ENCODE peak calls at places on chromosomes 1 and 21, in nine cellular contexts. One of them, this sample, is unnamed.

GRCh38 chr1:228988655-228989054 is 253.4 kb downstream of the RHOU start:
- DNase-seq in DMS153: no peak
- DNase-seq in LHCN-M2: no peak
- DNase-seq in type B pancreatic cell: peak
- DNase-seq in heart right ventricle: no peak
- DNase-seq in NAMALWA: no peak
- DNase-seq in NCI-H1105: no peak
- DNase-seq in stimulated activated naive CD8-positive, alpha-beta T cell treated with anti-CD3 and anti-CD28 coated beads, Interleukin-15, amount 100 ng/mL, for 72 hours: no peak
- DNase-seq in activated effector memory CD4-positive, alpha-beta T cell treated with anti-CD3 and anti-CD28 coated beads, Interleukin-2, amount 50 U/mL, for 16 hours: peak
- DNase-seq in this sample: no peak

GRCh38 chr1:227437495-227438008 is 119.3 kb upstream of the CDC42BPA start:
- DNase-seq in DMS153: peak
- DNase-seq in NCI-H1105: peak
- DNase-seq in activated effector memory CD4-positive, alpha-beta T cell treated with anti-CD3 and anti-CD28 coated beads, Interleukin-2, amount 50 U/mL, for 16 hours: no peak
- DNase-seq in heart right ventricle: no peak
- DNase-seq in type B pancreatic cell: no peak
- DNase-seq in LHCN-M2: peak
- DNase-seq in stimulated activated naive CD8-positive, alpha-beta T cell treated with anti-CD3 and anti-CD28 coated beads, Interleukin-15, amount 100 ng/mL, for 72 hours: no peak
- DNase-seq in NAMALWA: peak
- DNase-seq in this sample: no peak

GRCh38 chr1:118136511-118136937 is 48.5 kb downstream of the SPAG17 start:
- DNase-seq in type B pancreatic cell: no peak
- DNase-seq in heart right ventricle: no peak
- DNase-seq in LHCN-M2: peak
- DNase-seq in stimulated activated naive CD8-positive, alpha-beta T cell treated with anti-CD3 and anti-CD28 coated beads, Interleukin-15, amount 100 ng/mL, for 72 hours: peak
- DNase-seq in NAMALWA: no peak
- DNase-seq in activated effector memory CD4-positive, alpha-beta T cell treated with anti-CD3 and anti-CD28 coated beads, Interleukin-2, amount 50 U/mL, for 16 hours: no peak
- DNase-seq in NCI-H1105: no peak
- DNase-seq in DMS153: no peak
- DNase-seq in this sample: no peak

GRCh38 chr1:199123615-199124014 is 484.8 kb downstream of the PTPRC start:
- DNase-seq in heart right ventricle: no peak
- DNase-seq in NCI-H1105: no peak
- DNase-seq in activated effector memory CD4-positive, alpha-beta T cell treated with anti-CD3 and anti-CD28 coated beads, Interleukin-2, amount 50 U/mL, for 16 hours: no peak
- DNase-seq in LHCN-M2: peak
- DNase-seq in NAMALWA: no peak
- DNase-seq in type B pancreatic cell: no peak
- DNase-seq in DMS153: no peak
- DNase-seq in stimulated activated naive CD8-positive, alpha-beta T cell treated with anti-CD3 and anti-CD28 coated beads, Interleukin-15, amount 100 ng/mL, for 72 hours: no peak
- DNase-seq in this sample: no peak

GRCh38 chr1:114250683-114251572 is 97.3 kb upstream of the SYT6 start:
- DNase-seq in stimulated activated naive CD8-positive, alpha-beta T cell treated with anti-CD3 and anti-CD28 coated beads, Interleukin-15, amount 100 ng/mL, for 72 hours: no peak
- DNase-seq in LHCN-M2: no peak
- DNase-seq in NAMALWA: no peak
- DNase-seq in NCI-H1105: no peak
- DNase-seq in heart right ventricle: peak
- DNase-seq in activated effector memory CD4-positive, alpha-beta T cell treated with anti-CD3 and anti-CD28 coated beads, Interleukin-2, amount 50 U/mL, for 16 hours: no peak
- DNase-seq in type B pancreatic cell: no peak
- DNase-seq in DMS153: no peak
- DNase-seq in this sample: no peak

GRCh38 chr1:75953461-75953860 is 21.3 kb upstream of the ASB17 start:
- DNase-seq in NAMALWA: no peak
- DNase-seq in type B pancreatic cell: no peak
- DNase-seq in stimulated activated naive CD8-positive, alpha-beta T cell treated with anti-CD3 and anti-CD28 coated beads, Interleukin-15, amount 100 ng/mL, for 72 hours: no peak
- DNase-seq in LHCN-M2: no peak
- DNase-seq in heart right ventricle: no peak
- DNase-seq in activated effector memory CD4-positive, alpha-beta T cell treated with anti-CD3 and anti-CD28 coated beads, Interleukin-2, amount 50 U/mL, for 16 hours: no peak
- DNase-seq in DMS153: no peak
- DNase-seq in NCI-H1105: no peak
- DNase-seq in this sample: no peak

GRCh38 chr1:12618661-12619395 is 818 bp upstream of the DHRS3 start:
- DNase-seq in type B pancreatic cell: no peak
- DNase-seq in stimulated activated naive CD8-positive, alpha-beta T cell treated with anti-CD3 and anti-CD28 coated beads, Interleukin-15, amount 100 ng/mL, for 72 hours: peak
- DNase-seq in heart right ventricle: peak
- DNase-seq in DMS153: no peak
- DNase-seq in NCI-H1105: no peak
- DNase-seq in NAMALWA: no peak
- DNase-seq in LHCN-M2: peak
- DNase-seq in activated effector memory CD4-positive, alpha-beta T cell treated with anti-CD3 and anti-CD28 coated beads, Interleukin-2, amount 50 U/mL, for 16 hours: peak
- DNase-seq in this sample: peak

GRCh38 chr1:151165281-151165737 is 393 bp downstream of the LYSMD1 start:
- DNase-seq in DMS153: no peak
- DNase-seq in LHCN-M2: peak
- DNase-seq in activated effector memory CD4-positive, alpha-beta T cell treated with anti-CD3 and anti-CD28 coated beads, Interleukin-2, amount 50 U/mL, for 16 hours: no peak
- DNase-seq in heart right ventricle: peak
- DNase-seq in type B pancreatic cell: no peak
- DNase-seq in NCI-H1105: no peak
- DNase-seq in stimulated activated naive CD8-positive, alpha-beta T cell treated with anti-CD3 and anti-CD28 coated beads, Interleukin-15, amount 100 ng/mL, for 72 hours: no peak
- DNase-seq in NAMALWA: no peak
- DNase-seq in this sample: no peak

GRCh38 chr1:187626056-187626455 is 797.3 kb downstream of the PLA2G4A start:
- DNase-seq in stimulated activated naive CD8-positive, alpha-beta T cell treated with anti-CD3 and anti-CD28 coated beads, Interleukin-15, amount 100 ng/mL, for 72 hours: no peak
- DNase-seq in heart right ventricle: no peak
- DNase-seq in LHCN-M2: no peak
- DNase-seq in NAMALWA: no peak
- DNase-seq in DMS153: peak
- DNase-seq in type B pancreatic cell: no peak
- DNase-seq in activated effector memory CD4-positive, alpha-beta T cell treated with anti-CD3 and anti-CD28 coated beads, Interleukin-2, amount 50 U/mL, for 16 hours: no peak
- DNase-seq in NCI-H1105: no peak
- DNase-seq in this sample: no peak

GRCh38 chr1:88890790-88891317 is 513 bp downstream of the GTF2B start:
- DNase-seq in LHCN-M2: peak
- DNase-seq in type B pancreatic cell: no peak
- DNase-seq in heart right ventricle: no peak
- DNase-seq in NAMALWA: peak
- DNase-seq in activated effector memory CD4-positive, alpha-beta T cell treated with anti-CD3 and anti-CD28 coated beads, Interleukin-2, amount 50 U/mL, for 16 hours: peak
- DNase-seq in NCI-H1105: no peak
- DNase-seq in stimulated activated naive CD8-positive, alpha-beta T cell treated with anti-CD3 and anti-CD28 coated beads, Interleukin-15, amount 100 ng/mL, for 72 hours: no peak
- DNase-seq in DMS153: no peak
- DNase-seq in this sample: peak

GRCh38 chr1:177256153-177256814 is 85.5 kb downstream of the BRINP2 start:
- DNase-seq in heart right ventricle: peak
- DNase-seq in activated effector memory CD4-positive, alpha-beta T cell treated with anti-CD3 and anti-CD28 coated beads, Interleukin-2, amount 50 U/mL, for 16 hours: no peak
- DNase-seq in NAMALWA: peak
- DNase-seq in NCI-H1105: peak
- DNase-seq in DMS153: peak
- DNase-seq in stimulated activated naive CD8-positive, alpha-beta T cell treated with anti-CD3 and anti-CD28 coated beads, Interleukin-15, amount 100 ng/mL, for 72 hours: no peak
- DNase-seq in type B pancreatic cell: no peak
- DNase-seq in LHCN-M2: peak
- DNase-seq in this sample: no peak

GRCh38 chr1:156146006-156146748 is 7.2 kb upstream of the SEMA4A start:
- DNase-seq in heart right ventricle: peak
- DNase-seq in NAMALWA: peak
- DNase-seq in activated effector memory CD4-positive, alpha-beta T cell treated with anti-CD3 and anti-CD28 coated beads, Interleukin-2, amount 50 U/mL, for 16 hours: peak
- DNase-seq in type B pancreatic cell: no peak
- DNase-seq in NCI-H1105: peak
- DNase-seq in LHCN-M2: peak
- DNase-seq in DMS153: peak
- DNase-seq in stimulated activated naive CD8-positive, alpha-beta T cell treated with anti-CD3 and anti-CD28 coated beads, Interleukin-15, amount 100 ng/mL, for 72 hours: peak
- DNase-seq in this sample: no peak

GRCh38 chr1:225875044-225875822 is 6.9 kb downstream of the TMEM63A start:
- DNase-seq in NAMALWA: no peak
- DNase-seq in type B pancreatic cell: no peak
- DNase-seq in activated effector memory CD4-positive, alpha-beta T cell treated with anti-CD3 and anti-CD28 coated beads, Interleukin-2, amount 50 U/mL, for 16 hours: no peak
- DNase-seq in stimulated activated naive CD8-positive, alpha-beta T cell treated with anti-CD3 and anti-CD28 coated beads, Interleukin-15, amount 100 ng/mL, for 72 hours: no peak
- DNase-seq in NCI-H1105: no peak
- DNase-seq in DMS153: peak
- DNase-seq in LHCN-M2: no peak
- DNase-seq in heart right ventricle: no peak
- DNase-seq in this sample: no peak

GRCh38 chr1:90334137-90334536 is 339.2 kb downstream of the ZNF326 start:
- DNase-seq in DMS153: no peak
- DNase-seq in NCI-H1105: no peak
- DNase-seq in heart right ventricle: no peak
- DNase-seq in type B pancreatic cell: no peak
- DNase-seq in stimulated activated naive CD8-positive, alpha-beta T cell treated with anti-CD3 and anti-CD28 coated beads, Interleukin-15, amount 100 ng/mL, for 72 hours: no peak
- DNase-seq in activated effector memory CD4-positive, alpha-beta T cell treated with anti-CD3 and anti-CD28 coated beads, Interleukin-2, amount 50 U/mL, for 16 hours: no peak
- DNase-seq in LHCN-M2: no peak
- DNase-seq in NAMALWA: no peak
- DNase-seq in this sample: no peak

GRCh38 chr1:155286544-155286943 is 9.3 kb downstream of the HCN3 start:
- DNase-seq in type B pancreatic cell: no peak
- DNase-seq in LHCN-M2: no peak
- DNase-seq in NCI-H1105: no peak
- DNase-seq in activated effector memory CD4-positive, alpha-beta T cell treated with anti-CD3 and anti-CD28 coated beads, Interleukin-2, amount 50 U/mL, for 16 hours: no peak
- DNase-seq in heart right ventricle: no peak
- DNase-seq in NAMALWA: no peak
- DNase-seq in stimulated activated naive CD8-positive, alpha-beta T cell treated with anti-CD3 and anti-CD28 coated beads, Interleukin-15, amount 100 ng/mL, for 72 hours: no peak
- DNase-seq in DMS153: no peak
- DNase-seq in this sample: no peak

GRCh38 chr1:55617416-55617980 is 402.3 kb upstream of the USP24 start:
- DNase-seq in LHCN-M2: no peak
- DNase-seq in stimulated activated naive CD8-positive, alpha-beta T cell treated with anti-CD3 and anti-CD28 coated beads, Interleukin-15, amount 100 ng/mL, for 72 hours: no peak
- DNase-seq in heart right ventricle: no peak
- DNase-seq in activated effector memory CD4-positive, alpha-beta T cell treated with anti-CD3 and anti-CD28 coated beads, Interleukin-2, amount 50 U/mL, for 16 hours: no peak
- DNase-seq in type B pancreatic cell: no peak
- DNase-seq in NAMALWA: no peak
- DNase-seq in NCI-H1105: no peak
- DNase-seq in DMS153: no peak
- DNase-seq in this sample: no peak

GRCh38 chr1:246724001-246724724 is at the start of gene SCCPDH:
- DNase-seq in activated effector memory CD4-positive, alpha-beta T cell treated with anti-CD3 and anti-CD28 coated beads, Interleukin-2, amount 50 U/mL, for 16 hours: peak
- DNase-seq in NAMALWA: peak
- DNase-seq in type B pancreatic cell: peak
- DNase-seq in heart right ventricle: peak
- DNase-seq in LHCN-M2: peak
- DNase-seq in NCI-H1105: peak
- DNase-seq in stimulated activated naive CD8-positive, alpha-beta T cell treated with anti-CD3 and anti-CD28 coated beads, Interleukin-15, amount 100 ng/mL, for 72 hours: peak
- DNase-seq in DMS153: peak
- DNase-seq in this sample: peak

GRCh38 chr1:25342846-25343245 is 4.7 kb downstream of the TMEM50A start:
- DNase-seq in LHCN-M2: peak
- DNase-seq in NCI-H1105: no peak
- DNase-seq in activated effector memory CD4-positive, alpha-beta T cell treated with anti-CD3 and anti-CD28 coated beads, Interleukin-2, amount 50 U/mL, for 16 hours: no peak
- DNase-seq in DMS153: no peak
- DNase-seq in NAMALWA: no peak
- DNase-seq in heart right ventricle: no peak
- DNase-seq in type B pancreatic cell: no peak
- DNase-seq in stimulated activated naive CD8-positive, alpha-beta T cell treated with anti-CD3 and anti-CD28 coated beads, Interleukin-15, amount 100 ng/mL, for 72 hours: no peak
- DNase-seq in this sample: no peak

GRCh38 chr1:202671388-202671787 is 38.9 kb downstream of the SYT2 start:
- DNase-seq in activated effector memory CD4-positive, alpha-beta T cell treated with anti-CD3 and anti-CD28 coated beads, Interleukin-2, amount 50 U/mL, for 16 hours: no peak
- DNase-seq in LHCN-M2: no peak
- DNase-seq in NAMALWA: no peak
- DNase-seq in heart right ventricle: no peak
- DNase-seq in DMS153: peak
- DNase-seq in type B pancreatic cell: no peak
- DNase-seq in stimulated activated naive CD8-positive, alpha-beta T cell treated with anti-CD3 and anti-CD28 coated beads, Interleukin-15, amount 100 ng/mL, for 72 hours: no peak
- DNase-seq in NCI-H1105: no peak
- DNase-seq in this sample: no peak

GRCh38 chr1:27145934-27146354 is 9.0 kb downstream of the SLC9A1 start:
- DNase-seq in stimulated activated naive CD8-positive, alpha-beta T cell treated with anti-CD3 and anti-CD28 coated beads, Interleukin-15, amount 100 ng/mL, for 72 hours: no peak
- DNase-seq in NCI-H1105: no peak
- DNase-seq in type B pancreatic cell: no peak
- DNase-seq in DMS153: no peak
- DNase-seq in activated effector memory CD4-positive, alpha-beta T cell treated with anti-CD3 and anti-CD28 coated beads, Interleukin-2, amount 50 U/mL, for 16 hours: no peak
- DNase-seq in LHCN-M2: peak
- DNase-seq in heart right ventricle: no peak
- DNase-seq in NAMALWA: no peak
- DNase-seq in this sample: no peak

GRCh38 chr1:202811296-202812175 is 782 bp downstream of the PCAT6 start:
- DNase-seq in activated effector memory CD4-positive, alpha-beta T cell treated with anti-CD3 and anti-CD28 coated beads, Interleukin-2, amount 50 U/mL, for 16 hours: no peak
- DNase-seq in stimulated activated naive CD8-positive, alpha-beta T cell treated with anti-CD3 and anti-CD28 coated beads, Interleukin-15, amount 100 ng/mL, for 72 hours: peak
- DNase-seq in type B pancreatic cell: no peak
- DNase-seq in NAMALWA: no peak
- DNase-seq in LHCN-M2: no peak
- DNase-seq in heart right ventricle: peak
- DNase-seq in NCI-H1105: peak
- DNase-seq in DMS153: no peak
- DNase-seq in this sample: peak

GRCh38 chr1:148264374-148265276 is 112.5 kb upstream of the NBPF11 start:
- DNase-seq in heart right ventricle: no peak
- DNase-seq in NCI-H1105: no peak
- DNase-seq in activated effector memory CD4-positive, alpha-beta T cell treated with anti-CD3 and anti-CD28 coated beads, Interleukin-2, amount 50 U/mL, for 16 hours: no peak
- DNase-seq in stimulated activated naive CD8-positive, alpha-beta T cell treated with anti-CD3 and anti-CD28 coated beads, Interleukin-15, amount 100 ng/mL, for 72 hours: peak
- DNase-seq in DMS153: no peak
- DNase-seq in type B pancreatic cell: no peak
- DNase-seq in NAMALWA: no peak
- DNase-seq in LHCN-M2: peak
- DNase-seq in this sample: no peak

GRCh38 chr21:32641715-32642698 is 29.8 kb upstream of the CFAP298 start:
- DNase-seq in stimulated activated naive CD8-positive, alpha-beta T cell treated with anti-CD3 and anti-CD28 coated beads, Interleukin-15, amount 100 ng/mL, for 72 hours: no peak
- DNase-seq in type B pancreatic cell: no peak
- DNase-seq in DMS153: no peak
- DNase-seq in NCI-H1105: no peak
- DNase-seq in LHCN-M2: no peak
- DNase-seq in activated effector memory CD4-positive, alpha-beta T cell treated with anti-CD3 and anti-CD28 coated beads, Interleukin-2, amount 50 U/mL, for 16 hours: no peak
- DNase-seq in NAMALWA: no peak
- DNase-seq in heart right ventricle: no peak
- DNase-seq in this sample: no peak

GRCh38 chr1:106986603-106987002 is 69.9 kb upstream of the PRMT6 start:
- DNase-seq in stimulated activated naive CD8-positive, alpha-beta T cell treated with anti-CD3 and anti-CD28 coated beads, Interleukin-15, amount 100 ng/mL, for 72 hours: no peak
- DNase-seq in LHCN-M2: no peak
- DNase-seq in NCI-H1105: no peak
- DNase-seq in heart right ventricle: no peak
- DNase-seq in NAMALWA: no peak
- DNase-seq in activated effector memory CD4-positive, alpha-beta T cell treated with anti-CD3 and anti-CD28 coated beads, Interleukin-2, amount 50 U/mL, for 16 hours: no peak
- DNase-seq in type B pancreatic cell: no peak
- DNase-seq in DMS153: peak
- DNase-seq in this sample: no peak

GRCh38 chr1:26733982-26734381 is 38.2 kb downstream of the ARID1A start:
- DNase-seq in LHCN-M2: peak
- DNase-seq in heart right ventricle: no peak
- DNase-seq in NCI-H1105: no peak
- DNase-seq in DMS153: no peak
- DNase-seq in stimulated activated naive CD8-positive, alpha-beta T cell treated with anti-CD3 and anti-CD28 coated beads, Interleukin-15, amount 100 ng/mL, for 72 hours: peak
- DNase-seq in NAMALWA: no peak
- DNase-seq in type B pancreatic cell: no peak
- DNase-seq in activated effector memory CD4-positive, alpha-beta T cell treated with anti-CD3 and anti-CD28 coated beads, Interleukin-2, amount 50 U/mL, for 16 hours: no peak
- DNase-seq in this sample: no peak

GRCh38 chr1:44660176-44660575 is 14.1 kb downstream of the TMEM53 start:
- DNase-seq in type B pancreatic cell: no peak
- DNase-seq in heart right ventricle: peak
- DNase-seq in LHCN-M2: peak
- DNase-seq in NCI-H1105: peak
- DNase-seq in stimulated activated naive CD8-positive, alpha-beta T cell treated with anti-CD3 and anti-CD28 coated beads, Interleukin-15, amount 100 ng/mL, for 72 hours: no peak
- DNase-seq in DMS153: peak
- DNase-seq in NAMALWA: no peak
- DNase-seq in activated effector memory CD4-positive, alpha-beta T cell treated with anti-CD3 and anti-CD28 coated beads, Interleukin-2, amount 50 U/mL, for 16 hours: no peak
- DNase-seq in this sample: no peak

GRCh38 chr1:156623946-156624813 is 5.0 kb downstream of the HAPLN2 start:
- DNase-seq in heart right ventricle: peak
- DNase-seq in NAMALWA: no peak
- DNase-seq in stimulated activated naive CD8-positive, alpha-beta T cell treated with anti-CD3 and anti-CD28 coated beads, Interleukin-15, amount 100 ng/mL, for 72 hours: peak
- DNase-seq in DMS153: no peak
- DNase-seq in type B pancreatic cell: no peak
- DNase-seq in NCI-H1105: peak
- DNase-seq in activated effector memory CD4-positive, alpha-beta T cell treated with anti-CD3 and anti-CD28 coated beads, Interleukin-2, amount 50 U/mL, for 16 hours: peak
- DNase-seq in LHCN-M2: peak
- DNase-seq in this sample: no peak

GRCh38 chr1:159860456-159860855 is 2.0 kb downstream of the VSIG8 start:
- DNase-seq in LHCN-M2: no peak
- DNase-seq in heart right ventricle: no peak
- DNase-seq in activated effector memory CD4-positive, alpha-beta T cell treated with anti-CD3 and anti-CD28 coated beads, Interleukin-2, amount 50 U/mL, for 16 hours: no peak
- DNase-seq in DMS153: no peak
- DNase-seq in type B pancreatic cell: no peak
- DNase-seq in NCI-H1105: no peak
- DNase-seq in stimulated activated naive CD8-positive, alpha-beta T cell treated with anti-CD3 and anti-CD28 coated beads, Interleukin-15, amount 100 ng/mL, for 72 hours: no peak
- DNase-seq in NAMALWA: no peak
- DNase-seq in this sample: no peak

GRCh38 chr1:7247683-7248401 is 462.6 kb downstream of the CAMTA1 start:
- DNase-seq in NAMALWA: no peak
- DNase-seq in stimulated activated naive CD8-positive, alpha-beta T cell treated with anti-CD3 and anti-CD28 coated beads, Interleukin-15, amount 100 ng/mL, for 72 hours: no peak
- DNase-seq in DMS153: peak
- DNase-seq in type B pancreatic cell: no peak
- DNase-seq in activated effector memory CD4-positive, alpha-beta T cell treated with anti-CD3 and anti-CD28 coated beads, Interleukin-2, amount 50 U/mL, for 16 hours: no peak
- DNase-seq in heart right ventricle: no peak
- DNase-seq in LHCN-M2: no peak
- DNase-seq in NCI-H1105: no peak
- DNase-seq in this sample: no peak

GRCh38 chr1:48581256-48581655 is 109.3 kb upstream of the SPATA6 start:
- DNase-seq in LHCN-M2: no peak
- DNase-seq in NAMALWA: no peak
- DNase-seq in DMS153: no peak
- DNase-seq in activated effector memory CD4-positive, alpha-beta T cell treated with anti-CD3 and anti-CD28 coated beads, Interleukin-2, amount 50 U/mL, for 16 hours: no peak
- DNase-seq in heart right ventricle: no peak
- DNase-seq in stimulated activated naive CD8-positive, alpha-beta T cell treated with anti-CD3 and anti-CD28 coated beads, Interleukin-15, amount 100 ng/mL, for 72 hours: no peak
- DNase-seq in type B pancreatic cell: no peak
- DNase-seq in NCI-H1105: no peak
- DNase-seq in this sample: no peak